ENCODE peak calls at places on chromosome X, in four cellular contexts. B is progenitor cell of endocrine pancreas, H is cardiac muscle cell, D is A549. A is an unnamed sample.

GRCh38 chrX:151633157-151633556 is 62.1 kb upstream of the PRRG3 start:
- DNase-seq in D (no peak), H (no peak), B (no peak), A (no peak)

GRCh38 chrX:9905288-9905687 is 61.9 kb upstream of the CLDN34 start:
- DNase-seq in B (no peak), H (peak; percentile 69), D (no peak), A (no peak)

GRCh38 chrX:91122141-91122540 is 312.5 kb upstream of the PABPC5 start:
- DNase-seq in H (no peak), D (no peak), B (no peak), A (no peak)

GRCh38 chrX:40380649-40381488 is 199.9 kb upstream of the ATP6AP2 start:
- DNase-seq in D (no peak), H (no peak), B (no peak), A (no peak)

GRCh38 chrX:134172588-134173259 is 64.3 kb upstream of the CCDC160 start:
- DNase-seq in B (peak; percentile 12), H (peak; percentile 8), D (peak; percentile 1), A (peak; percentile 50)

GRCh38 chrX:139113682-139114081 is 402.2 kb upstream of the FGF13 start:
- DNase-seq in B (no peak), H (no peak), D (no peak), A (no peak)

GRCh38 chrX:120299928-120300327 is 11.3 kb downstream of the TMEM255A start:
- DNase-seq in B (no peak), H (no peak), D (peak; percentile 9), A (no peak)

GRCh38 chrX:74343970-74344622 is 40.1 kb downstream of the ZCCHC13 start:
- DNase-seq in D (peak; percentile 93), B (peak; percentile 20), H (peak; percentile 95), A (peak; percentile 50)

GRCh38 chrX:112768563-112768962 is 72.1 kb downstream of the AMOT start:
- DNase-seq in B (no peak), H (no peak), D (no peak), A (no peak)

GRCh38 chrX:2867191-2867590 is 38.5 kb downstream of the GYG2 start:
- DNase-seq in D (no peak), B (no peak), H (no peak), A (no peak)

GRCh38 chrX:153766098-153766817 is 2.2 kb downstream of the PLXNB3 start:
- DNase-seq in D (peak; percentile 30), H (peak; percentile 74), B (no peak), A (peak; percentile 74)

GRCh38 chrX:125503769-125504168 is 184.1 kb downstream of the TEX13C start:
- DNase-seq in D (no peak), H (no peak), B (no peak), A (no peak)

GRCh38 chrX:52504551-52504950 is 8.9 kb downstream of the XAGE1A start:
- DNase-seq in H (no peak), D (no peak), B (no peak), A (no peak)

GRCh38 chrX:30577362-30577961 is at the start of gene TASL:
- DNase-seq in H (no peak), B (no peak), D (no peak), A (no peak)

GRCh38 chrX:40199704-40200103 is 101.9 kb upstream of the BCOR start:
- DNase-seq in D (no peak), B (no peak), H (no peak), A (no peak)

GRCh38 chrX:53312946-53313745 is 31.8 kb upstream of the IQSEC2 start:
- DNase-seq in D (peak; percentile 47), B (peak; percentile 49), H (peak; percentile 56), A (no peak)

A was measured in putamen.